ENCODE peak calls at places on chromosomes 5 and 9, in eight cellular contexts. Y is stimulated activated CD4-positive, alpha-beta T cell treated with anti-CD3 and anti-CD28 coated beads, Interleukin-1b, Interleukin-23, amount 100 ng/mL, for 48 hours; I is NCI-H1092; C is breast epithelium; B is AG08395; G is activated T-cell treated with anti-CD3 and anti-CD28 coated beads for 1 hour; R is amygdala; O is left colon. V is an unnamed sample.

GRCh38 chr5:73103885-73104284 is 16.5 kb upstream of the TMEM171 start:
- DNase-seq in Y (no peak), C (no peak), I (peak), O (no peak), R (no peak), G (no peak), B (no peak), V (no peak)

GRCh38 chr5:98349251-98349989 is 424.0 kb upstream of the RGMB start:
- DNase-seq in C (no peak), Y (no peak), B (peak), I (no peak), O (no peak), R (no peak), G (no peak), V (peak)

GRCh38 chr9:33076031-33076359 is 479 bp downstream of the SMU1 start:
- DNase-seq in R (no peak), C (no peak), O (no peak), G (no peak), B (peak), I (no peak), Y (no peak), V (no peak)

GRCh38 chr5:102961671-102962070 is 158.3 kb downstream of the GIN1 start:
- DNase-seq in O (no peak), B (no peak), R (no peak), I (no peak), G (no peak), Y (no peak), C (no peak), V (no peak)

GRCh38 chr5:36722913-36723312 is 116.5 kb downstream of the SLC1A3 start:
- DNase-seq in O (no peak), C (no peak), R (no peak), B (no peak), G (no peak), I (no peak), Y (no peak), V (peak)

GRCh38 chr5:62640437-62640836 is 61.8 kb downstream of the LRRC70 start:
- DNase-seq in B (no peak), I (no peak), R (no peak), Y (no peak), C (no peak), O (no peak), G (no peak), V (no peak)

GRCh38 chr9:97900738-97901565 is 21.3 kb downstream of the TRMO start:
- DNase-seq in G (no peak), I (no peak), Y (no peak), R (no peak), B (peak), C (no peak), O (no peak), V (peak)

GRCh38 chr5:173473293-173473692 is 143.2 kb downstream of the BOD1 start:
- DNase-seq in G (no peak), R (no peak), C (peak), Y (no peak), I (no peak), B (no peak), O (no peak), V (no peak)

GRCh38 chr9:6894135-6894534 is 136.4 kb downstream of the KDM4C start:
- DNase-seq in B (no peak), Y (no peak), R (no peak), C (no peak), G (no peak), I (no peak), O (no peak), V (no peak)

GRCh38 chr5:159290741-159291140 is 27.7 kb downstream of the UBLCP1 start:
- DNase-seq in G (no peak), O (no peak), B (no peak), C (no peak), I (no peak), Y (no peak), R (no peak), V (peak)

GRCh38 chr9:20728493-20729220 is 44.6 kb downstream of the FOCAD start:
- DNase-seq in C (no peak), Y (no peak), R (no peak), O (no peak), I (no peak), G (no peak), B (no peak), V (peak)

GRCh38 chr5:149271717-149272558 is at the start of gene AFAP1L1:
- DNase-seq in Y (no peak), I (no peak), C (no peak), R (peak), B (peak), G (no peak), O (peak), V (peak)

GRCh38 chr9:129225815-129226214 is 47.8 kb upstream of the IER5L start:
- DNase-seq in O (peak), I (no peak), C (no peak), Y (no peak), R (no peak), B (peak), G (no peak), V (peak)

GRCh38 chr5:83172655-83173054 is 95.3 kb downstream of the XRCC4 start:
- DNase-seq in G (no peak), B (peak), R (no peak), C (no peak), I (no peak), Y (no peak), O (no peak), V (peak)